ENCODE peak calls at places on chromosome 20, in eight cellular contexts. C, H, Y, Z, B, V, K and A are unnamed samples.

GRCh38 chr20:56636701-56637100 is 7.6 kb downstream of the TFAP2C start:
- DNase-seq in Z (no peak), Y (peak; percentile 63), V (no peak), C (no peak), K (no peak), H (no peak), B (no peak), A (no peak)

GRCh38 chr20:64038579-64039292 is 2.8 kb downstream of the C20orf204 start:
- DNase-seq in V (peak; percentile 86), K (peak; percentile 67), Y (no peak), Z (peak; percentile 98), C (peak; percentile 78), H (peak; percentile 89), B (peak; percentile 94), A (peak; percentile 87)

GRCh38 chr20:57881466-57882405 is 171.9 kb upstream of the PMEPA1 start:
- DNase-seq in C (peak; percentile 12), H (no peak), Z (no peak), B (no peak), Y (peak; percentile 5), K (no peak), V (no peak), A (no peak)

GRCh38 chr20:52242237-52243230 is 51.0 kb upstream of the ZFP64 start:
- DNase-seq in C (no peak), Z (no peak), V (peak; percentile 12), K (peak; percentile 11), Y (no peak), H (no peak), B (peak; percentile 18), A (peak; percentile 31)

GRCh38 chr20:51802170-51802745 is at the start of gene SALL4:
- DNase-seq in Z (peak; percentile 70), V (no peak), H (peak; percentile 88), B (no peak), C (no peak), K (no peak), Y (no peak), A (no peak)

GRCh38 chr20:39190666-39191570 is 228.8 kb downstream of the DHX35 start:
- DNase-seq in B (no peak), H (no peak), V (no peak), Y (peak; percentile 1), K (peak; percentile 44), Z (no peak), C (no peak), A (no peak)

GRCh38 chr20:57263767-57264150 is 2.7 kb downstream of the BMP7 start:
- DNase-seq in Y (no peak), Z (no peak), K (no peak), H (no peak), C (no peak), B (no peak), V (no peak), A (no peak)

GRCh38 chr20:33072362-33072761 is 7.1 kb upstream of the BPIFB4 start:
- DNase-seq in Y (no peak), Z (no peak), B (no peak), K (no peak), C (no peak), H (no peak), V (no peak), A (no peak)

GRCh38 chr20:8132632-8133587 is 844 bp downstream of the PLCB1 start:
- DNase-seq in Z (peak; percentile 9), K (no peak), B (no peak), V (peak; percentile 2), C (peak; percentile 28), H (peak; percentile 28), Y (no peak), A (no peak)

GRCh38 chr20:47235853-47236638 is 120.5 kb downstream of the ZMYND8 start:
- DNase-seq in B (no peak), Z (no peak), K (no peak), V (no peak), C (no peak), H (no peak), Y (no peak), A (no peak)

GRCh38 chr20:61976275-61976649 is 89.4 kb downstream of the TAF4 start:
- DNase-seq in Y (no peak), Z (no peak), B (no peak), C (no peak), K (no peak), V (no peak), H (no peak), A (no peak)

GRCh38 chr20:64077876-64078551 is 1.3 kb downstream of the RGS19 start:
- DNase-seq in Y (no peak), Z (no peak), C (peak; percentile 46), V (peak; percentile 84), H (no peak), B (peak; percentile 58), K (no peak), A (no peak)

GRCh38 chr20:2300002-2300401 is 4.2 kb downstream of the TGM3 start:
- DNase-seq in Z (no peak), Y (no peak), V (no peak), H (no peak), K (no peak), B (no peak), C (no peak), A (no peak)

GRCh38 chr20:20303742-20304141 is 64.2 kb upstream of the INSM1 start:
- DNase-seq in Y (no peak), Z (no peak), B (no peak), C (no peak), V (peak; percentile 11), H (no peak), K (no peak), A (no peak)

GRCh38 chr20:57170343-57170742 is 96.1 kb downstream of the BMP7 start:
- DNase-seq in K (no peak), B (no peak), C (no peak), Y (no peak), V (no peak), H (no peak), Z (no peak), A (no peak)

GRCh38 chr20:3168079-3168828 is 5.1 kb downstream of the LZTS3 start:
- DNase-seq in Y (no peak), Z (no peak), B (peak; percentile 42), V (peak; percentile 40), H (peak; percentile 74), C (peak; percentile 73), K (no peak), A (no peak)

GRCh38 chr20:34549291-34549928 is 9.1 kb upstream of the MAP1LC3A start:
- DNase-seq in C (peak; percentile 70), H (peak; percentile 51), Z (peak; percentile 40), V (no peak), K (peak; percentile 15), Y (no peak), B (no peak), A (no peak)

GRCh38 chr20:40080059-40080652 is 608.9 kb downstream of the MAFB start:
- DNase-seq in Y (no peak), C (no peak), K (no peak), V (no peak), H (peak; percentile 10), Z (no peak), B (no peak), A (no peak)

GRCh38 chr20:34791289-34792020 is 34.0 kb downstream of the NCOA6 start:
- DNase-seq in K (peak; percentile 67), C (no peak), H (no peak), V (no peak), Z (no peak), B (no peak), Y (peak; percentile 67), A (no peak)

GRCh38 chr20:57387463-57387862 is 3.7 kb upstream of the RBM38 start:
- DNase-seq in C (no peak), Z (no peak), B (no peak), H (no peak), V (no peak), Y (no peak), K (no peak), A (no peak)

GRCh38 chr20:1764136-1765033 is 106.8 kb upstream of the SIRPG start:
- DNase-seq in K (peak; percentile 86), V (peak; percentile 77), C (peak; percentile 86), H (peak; percentile 81), B (peak; percentile 69), Y (peak; percentile 47), Z (peak; percentile 75), A (peak; percentile 63)

GRCh38 chr20:46267108-46267820 is 41.0 kb downstream of the CDH22 start:
- DNase-seq in V (no peak), Z (no peak), H (no peak), K (no peak), B (no peak), Y (no peak), C (no peak), A (no peak)

GRCh38 chr20:16528078-16528477 is 45.2 kb downstream of the KIF16B start:
- DNase-seq in H (no peak), K (peak; percentile 96), V (no peak), C (peak; percentile 85), Z (no peak), Y (peak; percentile 75), B (no peak), A (no peak)

GRCh38 chr20:14512856-14513255 is 175.4 kb upstream of the FLRT3 start:
- DNase-seq in V (no peak), Y (no peak), Z (no peak), K (no peak), H (no peak), C (no peak), B (no peak), A (no peak)
- TF ChIP-seq CTCF in V (no peak), Y (no peak), Z (no peak), K (no peak), H (no peak), C (no peak), B (no peak), A (no peak)

DNA sequence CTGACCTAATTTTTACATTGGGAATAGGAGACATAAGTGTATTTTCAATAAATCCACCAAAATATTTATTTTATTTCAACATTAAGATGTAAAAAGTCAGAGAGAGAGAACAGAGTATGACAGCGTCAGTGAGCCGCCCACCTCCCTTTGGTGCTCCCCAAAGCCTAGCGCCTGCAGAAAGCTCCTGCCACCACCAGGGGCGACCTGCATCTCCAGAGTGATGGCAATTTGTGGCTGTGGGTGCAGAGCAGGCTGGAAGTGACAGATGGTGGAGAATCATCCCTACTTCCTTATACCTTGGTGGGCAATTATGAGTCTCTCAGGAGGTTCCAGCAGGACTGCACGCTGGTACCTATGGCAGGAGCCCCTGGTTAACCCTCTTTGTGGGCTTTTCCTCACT is 87.3 kb downstream of the PTPRT start:
- DNase-seq in V (no peak), B (no peak), K (no peak), Y (no peak), Z (no peak), H (peak; percentile 67), C (no peak), A (no peak)
- TF ChIP-seq CTCF in V (no peak), B (no peak), K (no peak), Y (no peak), Z (no peak), H (peak; percentile 47), C (no peak), A (no peak)

GRCh38 chr20:59042151-59042795 is at the start of gene PRELID3B:
- DNase-seq in C (peak; percentile 73), Y (no peak), H (peak; percentile 50), B (peak; percentile 49), V (no peak), Z (peak; percentile 30), K (no peak), A (peak; percentile 36)
- TF ChIP-seq CTCF in C (no peak), Y (no peak), H (no peak), B (no peak), V (no peak), Z (no peak), K (no peak), A (no peak)

DNA sequence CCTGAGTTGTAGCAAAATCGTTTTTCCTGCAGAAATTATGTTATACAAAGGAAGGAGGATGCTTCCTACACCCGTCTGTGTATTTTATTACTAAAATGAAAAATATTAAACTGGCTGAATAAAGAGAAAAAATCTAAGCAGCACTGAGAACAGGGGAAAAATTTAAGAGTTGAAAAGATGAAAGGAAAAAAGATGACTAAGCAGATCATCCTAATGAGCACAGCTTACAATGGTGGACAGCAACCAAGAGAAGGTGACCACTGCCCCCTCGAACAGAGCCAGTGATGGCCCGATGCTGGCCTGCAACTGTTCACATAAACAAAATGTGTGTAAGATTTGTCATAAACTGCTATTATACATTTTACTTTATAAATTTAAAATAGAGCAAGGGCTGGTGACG is 4.2 kb downstream of the PROKR2 start:
- DNase-seq in V (no peak), Y (no peak), Z (no peak), B (no peak), C (no peak), H (no peak), K (no peak), A (no peak)
- TF ChIP-seq CTCF in V (no peak), Y (no peak), Z (no peak), B (no peak), C (no peak), H (no peak), K (no peak), A (no peak)